ENCODE peak calls at places on chromosome 14, in four cellular contexts. X, S, C and W are unnamed samples.

GRCh38 chr14:51780006-51780692 is 80.3 kb upstream of the GNG2 start:
- DNase-seq in C (peak; percentile 21), X (peak; percentile 62), S (peak; percentile 50), W (peak; percentile 80)

GRCh38 chr14:104827173-104828055 is 26.5 kb downstream of the ZBTB42 start:
- DNase-seq in X (peak; percentile 74), S (peak; percentile 76), C (no peak), W (peak; percentile 85)

GRCh38 chr14:90536511-90537191 is 139.8 kb downstream of the CALM1 start:
- DNase-seq in S (no peak), X (no peak), C (no peak), W (no peak)

GRCh38 chr14:38554046-38554445 is 298.2 kb upstream of the CLEC14A start:
- DNase-seq in S (no peak), C (no peak), X (no peak), W (no peak)

GRCh38 chr14:35964736-35965135 is 138.6 kb downstream of the BRMS1L start:
- DNase-seq in S (no peak), X (no peak), C (no peak), W (no peak)

GRCh38 chr14:55133416-55133815 is 4.4 kb downstream of the LGALS3 start:
- DNase-seq in X (peak; percentile 16), S (no peak), C (no peak), W (peak; percentile 63)

GRCh38 chr14:20857630-20858261 is 33.4 kb upstream of the RNASE3 start:
- DNase-seq in X (peak; percentile 66), C (no peak), S (peak; percentile 50), W (peak; percentile 52)

GRCh38 chr14:70192915-70193314 is 4.2 kb upstream of the SLC8A3 start:
- DNase-seq in S (peak; percentile 10), C (no peak), X (no peak), W (peak; percentile 29)

GRCh38 chr14:61516957-61517356 is 178.4 kb upstream of the HIF1A start:
- DNase-seq in S (no peak), X (no peak), C (no peak), W (no peak)

GRCh38 chr14:45785240-45785639 is 532.2 kb upstream of the MIS18BP1 start:
- DNase-seq in S (no peak), X (no peak), C (no peak), W (no peak)

GRCh38 chr14:56522403-56522802 is 57.2 kb upstream of the TMEM260 start:
- DNase-seq in S (no peak), X (no peak), C (no peak), W (no peak)

GRCh38 chr14:67694791-67695393 is 672 bp downstream of the RDH11 start:
- DNase-seq in X (peak; percentile 42), C (peak; percentile 76), S (peak; percentile 92), W (peak; percentile 80)

GRCh38 chr14:104708606-104709268 is 15.3 kb upstream of the ADSS1 start:
- DNase-seq in S (peak; percentile 35), X (peak; percentile 76), C (no peak), W (peak; percentile 97)

GRCh38 chr14:24481622-24482324 is 26.3 kb downstream of the CMA1 start:
- DNase-seq in S (peak; percentile 97), X (peak; percentile 73), C (peak; percentile 17), W (peak; percentile 77)

GRCh38 chr14:95143813-95144620 is 13.3 kb downstream of the DICER1 start:
- DNase-seq in C (no peak), X (no peak), S (no peak), W (no peak)

GRCh38 chr14:69261761-69262331 is 1.9 kb downstream of the GALNT16 start:
- DNase-seq in X (no peak), C (no peak), S (peak; percentile 69), W (peak; percentile 36)

GRCh38 chr14:50871914-50872732 is at the start of gene ABHD12B:
- DNase-seq in C (no peak), S (no peak), X (no peak), W (peak; percentile 73)

GRCh38 chr14:51436630-51437029 is 196.6 kb downstream of the TMX1 start:
- DNase-seq in C (no peak), S (no peak), X (no peak), W (no peak)

GRCh38 chr14:55731247-55731872 is 151.4 kb downstream of the KTN1 start:
- DNase-seq in C (no peak), X (no peak), S (no peak), W (no peak)

GRCh38 chr14:32370720-32371119 is 41.6 kb downstream of the AKAP6 start:
- DNase-seq in X (no peak), S (no peak), C (no peak), W (no peak)

GRCh38 chr14:27278341-27278740 is 680.5 kb upstream of the NOVA1 start:
- DNase-seq in X (no peak), S (no peak), C (no peak), W (no peak)

GRCh38 chr14:51478241-51478640 is 173.5 kb upstream of the FRMD6 start:
- DNase-seq in X (no peak), S (no peak), C (no peak), W (no peak)

DNA sequence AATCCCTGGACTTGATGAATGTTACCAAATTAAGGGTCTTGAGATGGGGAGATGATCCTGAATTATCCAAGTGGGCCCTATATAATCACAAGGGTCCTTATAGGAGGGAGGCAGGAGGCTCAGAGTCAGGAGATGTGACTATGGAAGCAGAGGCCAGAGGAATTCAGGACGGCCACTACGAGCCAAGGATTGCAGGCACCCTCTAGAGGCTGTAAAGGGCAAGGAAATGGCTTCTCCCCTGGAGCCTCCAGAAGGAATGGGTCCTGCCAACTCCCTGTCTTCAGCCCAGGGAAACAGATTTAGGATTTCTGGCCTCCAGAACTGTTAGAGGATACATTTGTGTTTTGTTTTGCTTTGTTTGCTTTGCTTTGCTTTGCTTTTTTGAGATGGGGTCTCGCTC is 8.8 kb downstream of the BDKRB1 start:
- DNase-seq in C (no peak), X (no peak), S (no peak), W (no peak)
- TF ChIP-seq CTCF in C (peak; percentile 5), X (peak; percentile 17), S (peak; percentile 44), W (peak; percentile 58)

GRCh38 chr14:31170411-31170810 is 37.2 kb downstream of the HECTD1 start:
- DNase-seq in X (no peak), C (no peak), S (no peak), W (no peak)
- TF ChIP-seq FOXM1 in X (no peak), C (no peak), S (no peak), W (no peak)

DNA sequence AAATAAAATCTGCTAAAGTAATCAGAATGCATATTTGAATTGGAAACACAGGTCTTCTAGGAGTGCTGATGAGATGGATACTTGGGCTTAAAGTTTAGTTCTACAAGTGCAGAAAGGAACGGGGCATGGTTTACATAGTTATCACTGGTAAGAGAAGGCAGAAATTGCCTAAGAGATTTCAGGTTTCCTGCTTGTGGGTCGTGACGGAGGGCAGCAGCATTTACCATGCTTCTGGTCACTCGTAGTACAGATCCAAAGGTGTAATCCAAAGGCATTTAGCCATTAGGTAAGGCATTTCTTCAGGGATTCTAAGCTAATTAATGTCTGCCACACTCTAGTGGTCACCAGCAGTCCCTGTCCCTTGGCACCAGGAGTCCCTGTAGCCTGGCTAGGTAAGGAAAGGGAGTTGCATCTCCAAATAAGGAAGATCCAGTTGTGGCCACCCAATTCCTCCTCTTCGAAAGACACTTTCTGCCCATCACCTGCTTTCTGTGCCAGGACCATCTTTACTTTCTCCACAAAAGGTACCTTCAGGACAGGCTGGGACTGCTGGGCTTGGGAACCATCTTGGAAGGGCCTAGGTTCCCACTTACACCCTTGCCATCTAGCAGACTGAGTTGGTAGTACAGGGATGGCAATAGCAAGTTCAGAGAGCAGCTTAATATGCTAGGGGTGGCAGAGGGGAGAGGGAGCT is 1.5 kb downstream of the GSTZ1 start:
- DNase-seq in C (no peak), S (no peak), X (no peak), W (no peak)
- TF ChIP-seq CTCF in C (no peak), S (no peak), X (no peak), W (no peak)

GRCh38 chr14:73755434-73756014 is 41.3 kb upstream of the PNMA1 start:
- DNase-seq in X (peak; percentile 34), C (no peak), S (no peak), W (no peak)
- TF ChIP-seq FOXM1 in X (no peak), C (no peak), S (no peak), W (no peak)

DNA sequence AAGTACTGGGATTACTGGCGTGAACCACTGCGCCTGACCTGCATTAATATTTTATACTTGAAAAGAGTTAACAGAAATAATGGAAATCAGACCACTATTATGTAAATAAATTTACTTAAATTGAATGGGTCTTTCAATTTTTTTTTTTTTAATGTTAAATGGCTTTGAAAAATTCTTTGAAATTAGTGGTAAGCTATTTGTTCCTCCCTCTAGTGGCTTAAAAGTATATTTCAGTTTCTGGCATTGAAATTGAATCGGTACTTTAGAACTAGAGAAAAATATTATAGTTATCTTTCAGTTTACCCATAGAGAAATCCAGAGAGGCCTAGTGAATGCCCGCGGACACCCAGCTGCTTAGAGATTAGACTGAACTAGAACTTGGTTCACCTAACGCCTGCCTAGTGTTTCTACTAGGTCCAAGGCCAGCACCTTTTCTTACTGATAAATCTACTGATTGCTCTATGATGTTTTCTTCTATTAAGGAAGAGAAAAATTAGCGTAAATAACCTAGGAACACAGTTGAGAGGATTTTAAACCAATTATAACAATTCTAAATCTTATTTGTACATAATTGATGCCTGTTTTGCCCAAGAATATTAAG is 106.5 kb downstream of the EML1 start:
- DNase-seq in S (no peak), C (no peak), X (no peak), W (peak; percentile 28)
- TF ChIP-seq CTCF in S (no peak), C (peak; percentile 48), X (no peak), W (peak; percentile 72)

DNA sequence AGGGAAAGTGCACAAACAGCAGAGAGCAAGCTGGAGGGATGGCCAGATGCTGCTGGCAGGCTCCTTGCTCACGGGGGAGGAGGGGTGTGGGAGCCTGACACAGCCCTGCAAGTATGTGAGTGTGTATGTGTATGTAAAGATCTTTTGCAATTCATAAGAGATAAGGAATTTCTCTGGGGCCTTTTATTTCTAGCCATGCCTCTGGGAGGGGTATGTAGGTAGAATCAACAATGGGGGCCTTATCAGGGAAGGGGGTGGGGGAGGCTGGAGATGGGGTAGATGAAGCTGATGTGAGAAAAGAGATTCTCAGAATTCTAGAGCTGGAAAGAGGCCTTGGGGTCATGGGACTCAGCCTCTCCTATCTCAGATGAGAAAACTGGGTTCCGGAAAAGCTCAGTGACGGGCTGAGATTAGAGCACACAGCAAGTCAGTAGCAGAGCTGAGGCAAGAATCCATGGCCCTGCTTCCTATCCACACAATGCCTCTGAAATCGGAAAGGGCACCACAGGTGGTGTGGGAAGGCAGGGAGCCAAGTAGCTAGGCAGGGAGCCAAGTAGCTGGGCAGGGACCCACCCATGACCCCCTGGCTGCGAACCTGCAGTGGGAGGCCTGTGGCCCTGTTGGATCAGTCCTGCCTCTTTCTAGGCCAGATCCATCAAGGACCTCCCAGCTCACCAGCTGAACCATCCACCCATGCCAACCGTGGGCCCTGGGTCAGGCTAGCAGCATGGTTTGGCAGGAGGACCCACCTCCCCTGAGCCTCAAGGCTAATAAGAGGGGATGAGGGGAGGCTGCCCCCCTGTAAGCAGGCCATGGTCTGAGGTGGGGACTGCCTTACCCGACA is 54.7 kb downstream of the PLEKHG3 start:
- DNase-seq in S (peak; percentile 72), C (no peak), X (no peak), W (peak; percentile 84)
- TF ChIP-seq FOXM1 in S (no peak), C (no peak), X (no peak), W (no peak)

GRCh38 chr14:34324363-34324795 is 137.7 kb downstream of the SPTSSA start:
- DNase-seq in X (peak; percentile 38), S (peak; percentile 71), C (no peak), W (peak; percentile 52)
- TF ChIP-seq CTCF in X (peak; percentile 51), S (peak; percentile 85), C (peak; percentile 61), W (peak; percentile 85)

GRCh38 chr14:102508774-102509743 is 517 bp downstream of the ANKRD9 start:
- DNase-seq in X (peak; percentile 59), S (no peak), C (no peak), W (peak; percentile 85)
- TF ChIP-seq FOXM1 in X (no peak), S (no peak), C (no peak), W (no peak)